ENCODE peak calls at places on chromosomes 4 and X, in four cellular contexts. One of them, this sample, is unnamed.
A peak's percentile ranks its signal among the peaks of the same experiment; 100 is the strongest.

GRCh38 chrX:78650906-78651437 is 8.2 kb downstream of the RTL3 start:
- DNase-seq in esophagus squamous epithelium: no peak
- DNase-seq in colonic mucosa: no peak
- DNase-seq in heart right ventricle: no peak
- DNase-seq in this sample: no peak

GRCh38 chr4:168612435-168613139 is 115.7 kb downstream of the PALLD start:
- DNase-seq in esophagus squamous epithelium: no peak
- DNase-seq in colonic mucosa: no peak
- DNase-seq in heart right ventricle: no peak
- DNase-seq in this sample: no peak

GRCh38 chr4:29581469-29581868 is 1138.7 kb upstream of the PCDH7 start:
- DNase-seq in esophagus squamous epithelium: no peak
- DNase-seq in colonic mucosa: no peak
- DNase-seq in heart right ventricle: no peak
- DNase-seq in this sample: no peak

GRCh38 chr4:151407466-151408379 is 1.3 kb upstream of the FHIP1A start:
- DNase-seq in esophagus squamous epithelium: peak; percentile 4
- DNase-seq in colonic mucosa: peak; percentile 63
- DNase-seq in heart right ventricle: peak; percentile 17
- DNase-seq in this sample: peak; percentile 58

GRCh38 chr4:95045429-95045828 is 287.7 kb downstream of the BMPR1B start:
- DNase-seq in esophagus squamous epithelium: no peak
- DNase-seq in colonic mucosa: no peak
- DNase-seq in heart right ventricle: no peak
- DNase-seq in this sample: no peak

GRCh38 chr4:69056921-69057562 is 39.2 kb upstream of the UGT2B7 start:
- DNase-seq in esophagus squamous epithelium: no peak
- DNase-seq in colonic mucosa: no peak
- DNase-seq in heart right ventricle: no peak
- DNase-seq in this sample: no peak

GRCh38 chr4:143336828-143337599 is at the start of gene GAB1:
- DNase-seq in esophagus squamous epithelium: no peak
- DNase-seq in colonic mucosa: peak; percentile 82
- DNase-seq in heart right ventricle: peak; percentile 80
- DNase-seq in this sample: peak; percentile 80

GRCh38 chr4:183140911-183141320 is 41.9 kb downstream of the WWC2 start:
- DNase-seq in esophagus squamous epithelium: no peak
- DNase-seq in colonic mucosa: no peak
- DNase-seq in heart right ventricle: no peak
- DNase-seq in this sample: no peak

GRCh38 chrX:136195247-136195646 is 47.9 kb downstream of the FHL1 start:
- DNase-seq in esophagus squamous epithelium: no peak
- DNase-seq in colonic mucosa: no peak
- DNase-seq in heart right ventricle: no peak
- DNase-seq in this sample: no peak

GRCh38 chrX:101062171-101062570 is 10.3 kb upstream of the TRMT2B start:
- DNase-seq in esophagus squamous epithelium: no peak
- DNase-seq in colonic mucosa: no peak
- DNase-seq in heart right ventricle: no peak
- DNase-seq in this sample: no peak

GRCh38 chr4:76535603-76536380 is 100.8 kb downstream of the SHROOM3 start:
- DNase-seq in esophagus squamous epithelium: no peak
- DNase-seq in colonic mucosa: peak; percentile 33
- DNase-seq in heart right ventricle: no peak
- DNase-seq in this sample: no peak

GRCh38 chr4:23584024-23584423 is 305.8 kb downstream of the PPARGC1A start:
- DNase-seq in esophagus squamous epithelium: no peak
- DNase-seq in colonic mucosa: no peak
- DNase-seq in heart right ventricle: no peak
- DNase-seq in this sample: no peak

GRCh38 chr4:14844059-14844458 is 158.2 kb upstream of the CPEB2 start:
- DNase-seq in esophagus squamous epithelium: no peak
- DNase-seq in colonic mucosa: no peak
- DNase-seq in heart right ventricle: no peak
- DNase-seq in this sample: no peak

GRCh38 chr4:15457401-15458201 is 12.1 kb upstream of the CC2D2A start:
- DNase-seq in esophagus squamous epithelium: no peak
- DNase-seq in colonic mucosa: no peak
- DNase-seq in heart right ventricle: no peak
- DNase-seq in this sample: no peak

GRCh38 chrX:103344606-103345005 is 11.7 kb upstream of the TCEAL9 start:
- DNase-seq in esophagus squamous epithelium: no peak
- DNase-seq in colonic mucosa: no peak
- DNase-seq in heart right ventricle: no peak
- DNase-seq in this sample: no peak

GRCh38 chrX:19065535-19065934 is 56.7 kb downstream of the ADGRG2 start:
- DNase-seq in esophagus squamous epithelium: no peak
- DNase-seq in colonic mucosa: no peak
- DNase-seq in heart right ventricle: no peak
- DNase-seq in this sample: no peak

GRCh38 chrX:19063030-19063429 is 59.2 kb downstream of the ADGRG2 start:
- DNase-seq in esophagus squamous epithelium: no peak
- DNase-seq in colonic mucosa: no peak
- DNase-seq in heart right ventricle: no peak
- DNase-seq in this sample: no peak

GRCh38 chrX:19059063-19059462 is 63.2 kb downstream of the ADGRG2 start:
- DNase-seq in esophagus squamous epithelium: no peak
- DNase-seq in colonic mucosa: no peak
- DNase-seq in heart right ventricle: no peak
- DNase-seq in this sample: no peak

GRCh38 chrX:19064175-19064574 is 58.1 kb downstream of the ADGRG2 start:
- DNase-seq in esophagus squamous epithelium: no peak
- DNase-seq in colonic mucosa: no peak
- DNase-seq in heart right ventricle: no peak
- DNase-seq in this sample: no peak
- H3K27ac ChIP-seq in esophagus squamous epithelium: no peak overlapping the region
- H3K27ac ChIP-seq in colonic mucosa: no peak overlapping the region
- H3K27ac ChIP-seq in heart right ventricle: no peak overlapping the region
- H3K27ac ChIP-seq in this sample: no peak overlapping the region

GRCh38 chrX:129115935-129116334 is 407.4 kb downstream of the SMARCA1 start:
- DNase-seq in esophagus squamous epithelium: no peak
- DNase-seq in colonic mucosa: no peak
- DNase-seq in heart right ventricle: no peak
- DNase-seq in this sample: no peak

GRCh38 chrX:129116651-129117050 is 406.6 kb downstream of the SMARCA1 start:
- DNase-seq in esophagus squamous epithelium: no peak
- DNase-seq in colonic mucosa: no peak
- DNase-seq in heart right ventricle: no peak
- DNase-seq in this sample: no peak

DNA sequence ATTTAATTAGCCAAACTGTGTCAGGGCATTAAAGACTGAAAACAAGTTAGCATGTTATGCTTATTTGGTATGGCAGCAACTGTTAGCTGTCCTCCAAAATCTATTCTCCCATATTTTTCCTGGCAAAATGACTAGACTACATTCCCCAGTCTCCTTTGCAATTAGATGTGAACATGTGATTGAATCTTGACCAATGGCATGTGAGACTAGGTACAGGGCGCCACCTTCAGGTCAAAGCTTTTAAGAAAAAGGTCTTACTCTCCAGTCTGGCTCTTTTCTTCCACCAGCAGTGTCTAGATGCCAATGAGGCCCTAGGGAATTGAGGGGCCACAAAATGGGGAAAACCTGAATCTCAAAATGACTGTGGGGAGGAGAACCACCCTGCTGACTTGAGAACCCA is 408.2 kb downstream of the SMARCA1 start:
- DNase-seq in esophagus squamous epithelium: no peak
- DNase-seq in colonic mucosa: peak; percentile 48
- DNase-seq in heart right ventricle: no peak
- DNase-seq in this sample: peak; percentile 14
- TF ChIP-seq CTCF in esophagus squamous epithelium: no peak
- TF ChIP-seq CTCF in colonic mucosa: peak; percentile 27
- TF ChIP-seq CTCF in heart right ventricle: no peak
- TF ChIP-seq CTCF in this sample: no peak

GRCh38 chrX:49187526-49187925 is 1.4 kb upstream of the PRICKLE3 start:
- DNase-seq in esophagus squamous epithelium: no peak
- DNase-seq in colonic mucosa: no peak
- DNase-seq in heart right ventricle: no peak
- DNase-seq in this sample: no peak

GRCh38 chrX:49186125-49187027 is at the start of gene PRICKLE3:
- DNase-seq in esophagus squamous epithelium: peak; percentile 9
- DNase-seq in colonic mucosa: peak; percentile 89
- DNase-seq in heart right ventricle: peak; percentile 86
- DNase-seq in this sample: peak; percentile 84

GRCh38 chrX:49188468-49189076 is 2.4 kb upstream of the PRICKLE3 start:
- DNase-seq in esophagus squamous epithelium: no peak
- DNase-seq in colonic mucosa: no peak
- DNase-seq in heart right ventricle: no peak
- DNase-seq in this sample: no peak

GRCh38 chrX:49185062-49185394 is 1.1 kb downstream of the PRICKLE3 start:
- DNase-seq in esophagus squamous epithelium: no peak
- DNase-seq in colonic mucosa: no peak
- DNase-seq in heart right ventricle: no peak
- DNase-seq in this sample: no peak

GRCh38 chrX:49187028-49187394 is 838 bp upstream of the PRICKLE3 start:
- DNase-seq in esophagus squamous epithelium: no peak
- DNase-seq in colonic mucosa: no peak
- DNase-seq in heart right ventricle: no peak
- DNase-seq in this sample: no peak
- H3K27ac ChIP-seq in esophagus squamous epithelium: peak overlapping the region; percentile 85
- H3K27ac ChIP-seq in colonic mucosa: no peak overlapping the region
- H3K27ac ChIP-seq in heart right ventricle: no peak overlapping the region
- H3K27ac ChIP-seq in this sample: peak overlapping the region; percentile 62

GRCh38 chrX:107470971-107471370 is 21.5 kb downstream of the FRMPD3 start:
- DNase-seq in esophagus squamous epithelium: no peak
- DNase-seq in colonic mucosa: no peak
- DNase-seq in heart right ventricle: no peak
- DNase-seq in this sample: no peak
- TF ChIP-seq CTCF in esophagus squamous epithelium: no peak
- TF ChIP-seq CTCF in colonic mucosa: no peak
- TF ChIP-seq CTCF in heart right ventricle: no peak
- TF ChIP-seq CTCF in this sample: no peak

GRCh38 chrX:131703646-131704045 is 159.8 kb downstream of the OR13H1 start:
- DNase-seq in esophagus squamous epithelium: no peak
- DNase-seq in colonic mucosa: peak; percentile 30
- DNase-seq in heart right ventricle: no peak
- DNase-seq in this sample: no peak

GRCh38 chrX:131711478-131711867 is 167.6 kb downstream of the OR13H1 start:
- DNase-seq in esophagus squamous epithelium: no peak
- DNase-seq in colonic mucosa: no peak
- DNase-seq in heart right ventricle: no peak
- DNase-seq in this sample: no peak

GRCh38 chrX:131704136-131704695 is 160.3 kb downstream of the OR13H1 start:
- DNase-seq in esophagus squamous epithelium: peak; percentile 13
- DNase-seq in colonic mucosa: peak; percentile 95
- DNase-seq in heart right ventricle: peak; percentile 8
- DNase-seq in this sample: peak; percentile 95

DNA sequence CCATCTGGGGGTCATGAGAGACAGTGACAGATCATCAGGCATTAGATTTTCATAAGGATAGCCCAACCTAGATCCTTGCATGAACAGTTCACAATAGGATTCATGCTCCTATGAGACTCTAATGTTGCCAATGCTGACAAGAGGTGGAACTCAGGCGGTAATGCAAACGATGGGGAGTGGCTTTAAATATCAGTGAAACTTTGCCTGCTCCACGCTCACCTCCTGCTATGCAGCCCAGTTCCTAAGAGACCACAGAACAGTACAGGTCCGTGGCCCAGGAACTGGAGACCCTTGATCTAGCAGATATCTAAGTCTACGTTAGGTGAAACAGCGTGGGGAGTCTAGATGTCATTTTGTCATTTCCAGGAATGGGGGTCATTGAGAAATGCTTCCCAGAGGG is 165.7 kb downstream of the OR13H1 start:
- DNase-seq in esophagus squamous epithelium: no peak
- DNase-seq in colonic mucosa: no peak
- DNase-seq in heart right ventricle: no peak
- DNase-seq in this sample: no peak
- H3K27ac ChIP-seq in esophagus squamous epithelium: no peak overlapping the region
- H3K27ac ChIP-seq in colonic mucosa: no peak overlapping the region
- H3K27ac ChIP-seq in heart right ventricle: no peak overlapping the region
- H3K27ac ChIP-seq in this sample: no peak overlapping the region

GRCh38 chrX:110045421-110045820 is 42.5 kb downstream of the TMEM164 start:
- DNase-seq in esophagus squamous epithelium: no peak
- DNase-seq in colonic mucosa: no peak
- DNase-seq in heart right ventricle: peak; percentile 11
- DNase-seq in this sample: peak; percentile 12

GRCh38 chrX:110044531-110045249 is 41.8 kb downstream of the TMEM164 start:
- DNase-seq in esophagus squamous epithelium: no peak
- DNase-seq in colonic mucosa: no peak
- DNase-seq in heart right ventricle: no peak
- DNase-seq in this sample: no peak

GRCh38 chrX:110046971-110047370 is 44.1 kb downstream of the TMEM164 start:
- DNase-seq in esophagus squamous epithelium: no peak
- DNase-seq in colonic mucosa: no peak
- DNase-seq in heart right ventricle: no peak
- DNase-seq in this sample: no peak

GRCh38 chrX:110049096-110049495 is 46.2 kb downstream of the TMEM164 start:
- DNase-seq in esophagus squamous epithelium: no peak
- DNase-seq in colonic mucosa: no peak
- DNase-seq in heart right ventricle: no peak
- DNase-seq in this sample: no peak

DNA sequence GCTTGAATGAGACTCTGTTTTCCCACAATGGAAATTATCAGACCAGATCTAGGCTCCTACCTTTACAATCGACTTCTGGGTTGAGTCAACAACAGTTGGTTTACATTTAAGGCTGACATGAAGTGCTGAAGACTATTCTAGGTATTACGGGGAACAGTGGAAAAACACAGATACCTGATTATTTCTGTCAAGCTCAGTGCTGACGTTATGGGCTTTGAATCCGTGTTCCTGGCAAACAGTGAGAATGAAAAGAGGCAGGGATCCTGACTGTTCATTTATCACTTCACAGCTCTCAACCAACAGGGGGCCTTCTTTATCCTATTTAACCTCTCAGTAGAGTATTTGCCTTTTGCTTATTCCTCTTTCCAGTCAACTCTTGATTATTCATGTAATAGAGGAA is 43.1 kb downstream of the TMEM164 start:
- DNase-seq in esophagus squamous epithelium: no peak
- DNase-seq in colonic mucosa: no peak
- DNase-seq in heart right ventricle: no peak
- DNase-seq in this sample: peak; percentile 19
- TF ChIP-seq CTCF in esophagus squamous epithelium: no peak
- TF ChIP-seq CTCF in colonic mucosa: no peak
- TF ChIP-seq CTCF in heart right ventricle: no peak
- TF ChIP-seq CTCF in this sample: peak; percentile 32

GRCh38 chr4:86822136-86822535 is 27.0 kb downstream of the SLC10A6 start:
- DNase-seq in esophagus squamous epithelium: no peak
- DNase-seq in colonic mucosa: no peak
- DNase-seq in heart right ventricle: no peak
- DNase-seq in this sample: no peak

GRCh38 chr4:86818845-86819244 is 30.3 kb downstream of the SLC10A6 start:
- DNase-seq in esophagus squamous epithelium: no peak
- DNase-seq in colonic mucosa: no peak
- DNase-seq in heart right ventricle: no peak
- DNase-seq in this sample: no peak

GRCh38 chr4:86815653-86816052 is 33.5 kb downstream of the SLC10A6 start:
- DNase-seq in esophagus squamous epithelium: no peak
- DNase-seq in colonic mucosa: no peak
- DNase-seq in heart right ventricle: no peak
- DNase-seq in this sample: no peak

GRCh38 chr4:86818211-86818610 is 31.0 kb downstream of the SLC10A6 start:
- DNase-seq in esophagus squamous epithelium: no peak
- DNase-seq in colonic mucosa: no peak
- DNase-seq in heart right ventricle: no peak
- DNase-seq in this sample: no peak

GRCh38 chr4:86816463-86817107 is 32.6 kb downstream of the SLC10A6 start:
- DNase-seq in esophagus squamous epithelium: no peak
- DNase-seq in colonic mucosa: no peak
- DNase-seq in heart right ventricle: peak; percentile 29
- DNase-seq in this sample: peak; percentile 9
- H3K27ac ChIP-seq in esophagus squamous epithelium: no peak overlapping the region
- H3K27ac ChIP-seq in colonic mucosa: no peak overlapping the region
- H3K27ac ChIP-seq in heart right ventricle: peak overlapping the region; percentile 10
- H3K27ac ChIP-seq in this sample: no peak overlapping the region

This sample was measured in body of pancreas.